ENCODE peak calls at places on chromosomes 2 and 18, in four cellular contexts. S is H9; K is stimulated activated CD4-positive, alpha-beta T cell treated with anti-CD3 and anti-CD28 coated beads, TNF-alpha, amount 100 ng/mL, for 24 hours; Y is naive thymus-derived CD8-positive, alpha-beta T cell. W is an unnamed sample.

GRCh38 chr2:69456950-69457445 is 19.8 kb upstream of the NFU1 start:
- DNase-seq in K (no peak), S (no peak), Y (no peak), W (no peak)

GRCh38 chr2:177692042-177692823 is 299.7 kb downstream of the AGPS start:
- DNase-seq in S (no peak), K (no peak), Y (no peak), W (no peak)

GRCh38 chr18:67109535-67109934 is 407.0 kb downstream of the DSEL start:
- DNase-seq in Y (no peak), S (no peak), K (no peak), W (no peak)

GRCh38 chr2:15813481-15814266 is 126.7 kb upstream of the MYCN start:
- DNase-seq in S (no peak), Y (no peak), K (no peak), W (no peak)

GRCh38 chr2:9251154-9252001 is 44.8 kb downstream of the ASAP2 start:
- DNase-seq in Y (no peak), S (no peak), K (no peak), W (no peak)

GRCh38 chr2:191566347-191566746 is 111.6 kb upstream of the NABP1 start:
- DNase-seq in Y (peak), S (peak), K (peak), W (peak)

GRCh38 chr2:42057159-42057901 is 9.5 kb downstream of the PKDCC start:
- DNase-seq in K (no peak), S (no peak), Y (no peak), W (no peak)

GRCh38 chr2:54373855-54374254 is 82.3 kb upstream of the SPTBN1 start:
- DNase-seq in K (no peak), S (no peak), Y (no peak), W (no peak)

GRCh38 chr2:43810888-43811287 is 27.8 kb downstream of the ABCG5 start:
- DNase-seq in Y (no peak), K (no peak), S (no peak), W (no peak)

GRCh38 chr2:238439093-238439849 is 12.5 kb downstream of the ASB1 start:
- DNase-seq in K (peak), Y (no peak), S (no peak), W (peak)

GRCh38 chr2:151374426-151374825 is 17.0 kb downstream of the TNFAIP6 start:
- DNase-seq in Y (no peak), K (no peak), S (no peak), W (no peak)

GRCh38 chr18:47779381-47779780 is 151.1 kb downstream of the SMAD2 start:
- DNase-seq in K (no peak), Y (no peak), S (no peak), W (no peak)

GRCh38 chr2:23651187-23651983 is 266.4 kb downstream of the KLHL29 start:
- DNase-seq in Y (no peak), S (no peak), K (no peak), W (no peak)

GRCh38 chr2:8571792-8572499 is 109.9 kb upstream of the ID2 start:
- DNase-seq in K (no peak), S (peak), Y (no peak), W (no peak)

GRCh38 chr2:134276381-134277172 is 22.7 kb downstream of the MGAT5 start:
- DNase-seq in S (no peak), K (no peak), Y (no peak), W (no peak)

GRCh38 chr2:174914894-174915760 is 90.1 kb downstream of the CHN1 start:
- DNase-seq in S (no peak), Y (no peak), K (no peak), W (no peak)

GRCh38 chr2:120440521-120441350 is 94.8 kb downstream of the INHBB start:
- DNase-seq in S (no peak), Y (no peak), K (no peak), W (no peak)

GRCh38 chr18:35076556-35076955 is 35.3 kb downstream of the MAPRE2 start:
- DNase-seq in S (no peak), K (no peak), Y (no peak), W (no peak)

GRCh38 chr2:143458258-143458954 is 329.2 kb downstream of the ARHGAP15 start:
- DNase-seq in K (no peak), Y (no peak), S (no peak), W (no peak)

GRCh38 chr2:2296400-2296799 is 34.7 kb downstream of the MYT1L start:
- DNase-seq in K (no peak), S (no peak), Y (no peak), W (no peak)

GRCh38 chr2:155675920-155676319 is 656.6 kb downstream of the NR4A2 start:
- DNase-seq in Y (no peak), S (no peak), K (no peak), W (no peak)

GRCh38 chr2:41990688-41991087 is 57.1 kb upstream of the PKDCC start:
- DNase-seq in Y (no peak), K (no peak), S (no peak), W (no peak)

GRCh38 chr18:46071894-46072867 is at the start of gene PSTPIP2:
- DNase-seq in Y (peak), K (peak), S (peak), W (peak)

GRCh38 chr18:58611471-58612131 is 17.3 kb downstream of the ALPK2 start:
- DNase-seq in Y (no peak), S (peak), K (no peak), W (no peak)

GRCh38 chr18:3048121-3048520 is 35.2 kb upstream of the LPIN2 start:
- DNase-seq in Y (no peak), S (no peak), K (no peak), W (no peak)

GRCh38 chr2:226887940-226888339 is 52.1 kb downstream of the RHBDD1 start:
- DNase-seq in S (no peak), K (no peak), Y (no peak), W (no peak)

GRCh38 chr2:118197011-118197695 is 108.9 kb downstream of the INSIG2 start:
- DNase-seq in K (no peak), Y (no peak), S (peak), W (no peak)

GRCh38 chr2:142582317-142582716 is 295.1 kb upstream of the KYNU start:
- DNase-seq in K (no peak), Y (no peak), S (no peak), W (no peak)

GRCh38 chr2:41970898-41971660 is 76.7 kb upstream of the PKDCC start:
- DNase-seq in K (no peak), S (no peak), Y (no peak), W (no peak)

W was measured in stimulated activated effector memory CD8-positive, alpha-beta T cell treated with anti-CD3 and anti-CD28 coated beads, Interleukin-12 subunit alpha, Interleukin-12 subunit beta, amount 100 ng/mL, for 72 hours.